ENCODE peak calls at places on chromosomes 2 and 18, in seven cellular contexts. D is right atrium auricular region, S is fibroblast of lung, Q is foreskin fibroblast, T is progenitor cell of endocrine pancreas, K is PC-3, O is A549. N is an unnamed sample.

GRCh38 chr2:58865436-58865835 is 624.3 kb upstream of the FANCL start:
- DNase-seq in D (no peak), S (no peak), Q (no peak), T (no peak), K (no peak), O (no peak), N (no peak)

GRCh38 chr2:239039479-239039861 is 191.6 kb downstream of the TWIST2 start:
- DNase-seq in D (no peak), S (no peak), Q (no peak), T (no peak), K (no peak), O (no peak), N (no peak)

GRCh38 chr18:49019446-49020045 is 68.8 kb upstream of the SMAD7 start:
- DNase-seq in D (no peak), S (peak), Q (no peak), T (no peak), K (no peak), O (no peak), N (no peak)

GRCh38 chr2:225501022-225501421 is 101.5 kb downstream of the NYAP2 start:
- DNase-seq in D (no peak), S (no peak), Q (no peak), T (no peak), K (no peak), O (no peak), N (no peak)

GRCh38 chr18:14942275-14942674 is 194.3 kb downstream of the ANKRD30B start:
- DNase-seq in D (no peak), S (no peak), Q (no peak), T (no peak), K (no peak), O (no peak), N (no peak)

GRCh38 chr2:16126141-16126968 is 186.0 kb downstream of the MYCN start:
- DNase-seq in D (peak), S (no peak), Q (no peak), T (no peak), K (peak), O (no peak), N (no peak)

GRCh38 chr2:30361751-30362394 is 85.2 kb upstream of the LCLAT1 start:
- DNase-seq in D (no peak), S (peak), Q (no peak), T (no peak), K (peak), O (no peak), N (no peak)

GRCh38 chr2:31267437-31268120 is 33.6 kb downstream of the EHD3 start:
- DNase-seq in D (no peak), S (no peak), Q (no peak), T (no peak), K (no peak), O (no peak), N (no peak)

GRCh38 chr18:55907352-55908045 is 319.5 kb upstream of the TCF4 start:
- DNase-seq in D (no peak), S (peak), Q (peak), T (no peak), K (peak), O (no peak), N (no peak)

GRCh38 chr2:61178603-61179545 is 16.9 kb downstream of the C2orf74 start:
- DNase-seq in D (no peak), S (peak), Q (peak), T (no peak), K (peak), O (no peak), N (no peak)

GRCh38 chr2:53131416-53131815 is 636.2 kb upstream of the CHAC2 start:
- DNase-seq in D (no peak), S (peak), Q (peak), T (no peak), K (peak), O (no peak), N (peak)

GRCh38 chr18:1062592-1062991 is 157.9 kb downstream of the ADCYAP1 start:
- DNase-seq in D (no peak), S (no peak), Q (no peak), T (no peak), K (no peak), O (peak), N (no peak)

GRCh38 chr2:143467011-143467410 is 337.8 kb downstream of the ARHGAP15 start:
- DNase-seq in D (no peak), S (no peak), Q (no peak), T (no peak), K (no peak), O (no peak), N (no peak)

GRCh38 chr2:240564191-240564570 is 4.0 kb downstream of the DUSP28 start:
- DNase-seq in D (peak), S (no peak), Q (no peak), T (no peak), K (no peak), O (no peak), N (no peak)

GRCh38 chr2:222862068-222862914 is 1.5 kb downstream of the ACSL3 start:
- DNase-seq in D (no peak), S (peak), Q (peak), T (no peak), K (peak), O (peak), N (no peak)

GRCh38 chr18:38493991-38494559 is 928.5 kb upstream of the CELF4 start:
- DNase-seq in D (no peak), S (no peak), Q (no peak), T (no peak), K (no peak), O (no peak), N (no peak)

GRCh38 chr2:212228651-212229253 is 309.9 kb downstream of the ERBB4 start:
- DNase-seq in D (no peak), S (peak), Q (peak), T (no peak), K (no peak), O (no peak), N (no peak)

GRCh38 chr2:43218221-43218549 is 8.2 kb downstream of the ZFP36L2 start:
- DNase-seq in D (no peak), S (peak), Q (peak), T (no peak), K (no peak), O (no peak), N (no peak)

GRCh38 chr2:29949042-29949441 is 27.7 kb upstream of the ALK start:
- DNase-seq in D (no peak), S (no peak), Q (no peak), T (no peak), K (no peak), O (no peak), N (no peak)

GRCh38 chr18:41758534-41758933 is 196.5 kb upstream of the PIK3C3 start:
- DNase-seq in D (no peak), S (no peak), Q (no peak), T (no peak), K (no peak), O (no peak), N (no peak)

GRCh38 chr2:68368657-68369339 is 3.7 kb downstream of the PLEK start:
- DNase-seq in D (no peak), S (peak), Q (peak), T (no peak), K (peak), O (peak), N (peak)

GRCh38 chr18:39969813-39970494 is 1985.1 kb upstream of the PIK3C3 start:
- DNase-seq in D (no peak), S (peak), Q (peak), T (no peak), K (no peak), O (no peak), N (no peak)

GRCh38 chr2:127636248-127637235 is 9.4 kb upstream of the GPR17 start:
- DNase-seq in D (no peak), S (no peak), Q (no peak), T (no peak), K (no peak), O (no peak), N (no peak)

GRCh38 chr2:219603784-219604183 is 6.1 kb downstream of the STK11IP start:
- DNase-seq in D (no peak), S (no peak), Q (no peak), T (no peak), K (no peak), O (no peak), N (no peak)

GRCh38 chr18:55912919-55913318 is 324.9 kb upstream of the TCF4 start:
- DNase-seq in D (no peak), S (no peak), Q (no peak), T (no peak), K (no peak), O (no peak), N (no peak)

GRCh38 chr2:138767101-138767500 is 13.1 kb downstream of the NXPH2 start:
- DNase-seq in D (no peak), S (no peak), Q (no peak), T (no peak), K (no peak), O (no peak), N (no peak)

GRCh38 chr2:31937741-31938140 is 73.1 kb downstream of the MEMO1 start:
- DNase-seq in D (no peak), S (peak), Q (peak), T (no peak), K (no peak), O (no peak), N (peak)

GRCh38 chr18:22710628-22711380 is 222.3 kb upstream of the RBBP8 start:
- DNase-seq in D (peak), S (peak), Q (peak), T (no peak), K (peak), O (peak), N (no peak)

GRCh38 chr2:233217892-233218377 is 33.5 kb upstream of the ATG16L1 start:
- DNase-seq in D (no peak), S (no peak), Q (no peak), T (no peak), K (no peak), O (peak), N (no peak)

GRCh38 chr2:26988165-26988879 is 17.9 kb downstream of the MAPRE3 start:
- DNase-seq in D (no peak), S (peak), Q (peak), T (no peak), K (no peak), O (no peak), N (peak)

GRCh38 chr2:10900216-10901109 is 11.3 kb upstream of the KCNF1 start:
- DNase-seq in D (no peak), S (no peak), Q (no peak), T (no peak), K (peak), O (peak), N (no peak)

GRCh38 chr2:71930073-71930681 is 217.5 kb downstream of the CYP26B1 start:
- DNase-seq in D (no peak), S (no peak), Q (peak), T (no peak), K (peak), O (peak), N (no peak)

GRCh38 chr2:168816369-168816768 is 13.9 kb downstream of the NOSTRIN start:
- DNase-seq in D (no peak), S (peak), Q (peak), T (no peak), K (peak), O (peak), N (peak)

GRCh38 chr2:12733846-12734245 is 17.1 kb downstream of the TRIB2 start:
- DNase-seq in D (peak), S (no peak), Q (no peak), T (no peak), K (peak), O (no peak), N (no peak)

DNA sequence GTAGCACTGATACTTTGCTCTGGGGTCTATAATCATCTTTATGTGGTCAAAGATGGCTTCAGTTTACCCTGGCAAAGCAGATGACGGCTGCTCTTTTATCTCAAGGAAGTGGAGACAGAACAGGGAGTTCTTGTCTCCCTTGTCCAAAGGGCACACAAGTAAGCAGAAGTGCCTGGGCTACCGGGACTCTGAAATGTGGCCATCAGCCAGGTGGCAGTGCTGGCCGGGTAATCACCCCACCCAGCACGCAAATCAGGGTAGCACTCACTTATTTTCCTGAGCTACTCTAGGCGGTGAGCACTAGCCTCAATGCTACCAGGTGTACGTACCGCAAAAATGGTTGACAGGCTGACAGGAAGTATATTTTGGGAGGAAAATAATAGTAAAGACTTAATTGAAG is 119.7 kb upstream of the ETAA1 start:
- DNase-seq in D (no peak), S (no peak), Q (no peak), T (no peak), K (no peak), O (no peak), N (no peak)
- TF ChIP-seq CTCF in D (no peak), S (no peak), Q (no peak), T (no peak), K (no peak), O (no peak), N (no peak)

GRCh38 chr2:45169339-45170190 is 160.3 kb upstream of the SIX2 start:
- DNase-seq in D (no peak), S (no peak), Q (peak), T (peak), K (peak), O (peak), N (no peak)

GRCh38 chr2:45170191-45170975 is 161.1 kb upstream of the SIX2 start:
- DNase-seq in D (no peak), S (no peak), Q (no peak), T (no peak), K (no peak), O (no peak), N (no peak)

GRCh38 chr2:45167885-45168284 is 158.6 kb upstream of the SIX2 start:
- DNase-seq in D (no peak), S (no peak), Q (no peak), T (no peak), K (no peak), O (no peak), N (no peak)

GRCh38 chr2:45170976-45171514 is 161.8 kb upstream of the SIX2 start:
- DNase-seq in D (no peak), S (no peak), Q (peak), T (no peak), K (peak), O (no peak), N (no peak)

GRCh38 chr2:45168731-45169338 is 159.6 kb upstream of the SIX2 start:
- DNase-seq in D (no peak), S (no peak), Q (peak), T (no peak), K (peak), O (peak), N (no peak)
- TF ChIP-seq CTCF in D (no peak), S (no peak), Q (no peak), T (no peak), K (peak), O (no peak), N (no peak)

GRCh38 chr18:31660763-31661162 is 23.6 kb downstream of the B4GALT6 start:
- DNase-seq in D (no peak), S (no peak), Q (no peak), T (no peak), K (no peak), O (no peak), N (no peak)
- TF ChIP-seq CTCF in D (no peak), S (no peak), Q (no peak), T (no peak), K (no peak), O (no peak), N (no peak)

DNA sequence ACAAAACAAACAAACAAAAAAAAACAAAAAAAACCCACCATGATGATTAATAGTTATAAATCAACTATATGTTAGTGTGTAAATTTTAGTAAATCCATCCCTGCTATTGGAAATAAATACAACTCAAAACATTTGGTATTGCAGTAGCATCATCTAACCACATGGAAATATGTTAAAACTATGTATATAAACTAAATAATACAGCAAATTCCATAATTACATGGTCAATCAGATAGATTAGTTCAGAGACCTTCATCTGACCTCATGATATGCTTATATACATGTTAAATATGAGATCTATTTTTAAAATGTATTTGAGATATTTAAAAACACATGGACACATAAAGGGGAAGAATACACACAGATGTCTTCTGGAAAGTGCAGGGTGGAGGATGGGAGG is 384.2 kb downstream of the TMX3 start:
- DNase-seq in D (no peak), S (no peak), Q (no peak), T (no peak), K (no peak), O (no peak), N (no peak)
- TF ChIP-seq CTCF in D (no peak), S (no peak), Q (no peak), T (peak), K (peak), O (no peak), N (no peak)

DNA sequence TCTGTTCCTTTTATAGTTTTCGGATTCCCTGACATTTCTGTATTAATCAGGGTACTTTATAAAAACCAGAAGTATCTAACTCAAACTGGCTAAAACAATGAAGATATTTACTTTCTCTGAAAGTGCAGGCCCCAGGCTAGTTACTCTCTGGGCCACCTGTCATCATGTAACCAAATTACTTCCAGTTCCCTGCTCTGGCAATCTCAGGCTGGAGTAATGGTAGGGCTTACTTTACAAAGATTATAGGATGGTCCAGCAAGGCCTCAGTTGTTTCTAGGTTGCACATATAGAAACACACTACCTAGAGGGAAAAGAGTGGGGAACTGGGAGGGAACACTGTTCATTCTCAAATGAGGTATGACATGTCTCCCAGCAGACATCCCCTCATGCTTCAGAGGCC is 74.8 kb downstream of the CHST9 start:
- DNase-seq in D (no peak), S (no peak), Q (no peak), T (no peak), K (no peak), O (no peak), N (no peak)
- TF ChIP-seq CTCF in D (no peak), S (no peak), Q (no peak), T (no peak), K (no peak), O (no peak), N (no peak)

GRCh38 chr2:164696634-164697033 is 75.4 kb upstream of the GRB14 start:
- DNase-seq in D (no peak), S (no peak), Q (no peak), T (no peak), K (no peak), O (peak), N (no peak)
- TF ChIP-seq CTCF in D (no peak), S (no peak), Q (no peak), T (peak), K (no peak), O (peak), N (no peak)

DNA sequence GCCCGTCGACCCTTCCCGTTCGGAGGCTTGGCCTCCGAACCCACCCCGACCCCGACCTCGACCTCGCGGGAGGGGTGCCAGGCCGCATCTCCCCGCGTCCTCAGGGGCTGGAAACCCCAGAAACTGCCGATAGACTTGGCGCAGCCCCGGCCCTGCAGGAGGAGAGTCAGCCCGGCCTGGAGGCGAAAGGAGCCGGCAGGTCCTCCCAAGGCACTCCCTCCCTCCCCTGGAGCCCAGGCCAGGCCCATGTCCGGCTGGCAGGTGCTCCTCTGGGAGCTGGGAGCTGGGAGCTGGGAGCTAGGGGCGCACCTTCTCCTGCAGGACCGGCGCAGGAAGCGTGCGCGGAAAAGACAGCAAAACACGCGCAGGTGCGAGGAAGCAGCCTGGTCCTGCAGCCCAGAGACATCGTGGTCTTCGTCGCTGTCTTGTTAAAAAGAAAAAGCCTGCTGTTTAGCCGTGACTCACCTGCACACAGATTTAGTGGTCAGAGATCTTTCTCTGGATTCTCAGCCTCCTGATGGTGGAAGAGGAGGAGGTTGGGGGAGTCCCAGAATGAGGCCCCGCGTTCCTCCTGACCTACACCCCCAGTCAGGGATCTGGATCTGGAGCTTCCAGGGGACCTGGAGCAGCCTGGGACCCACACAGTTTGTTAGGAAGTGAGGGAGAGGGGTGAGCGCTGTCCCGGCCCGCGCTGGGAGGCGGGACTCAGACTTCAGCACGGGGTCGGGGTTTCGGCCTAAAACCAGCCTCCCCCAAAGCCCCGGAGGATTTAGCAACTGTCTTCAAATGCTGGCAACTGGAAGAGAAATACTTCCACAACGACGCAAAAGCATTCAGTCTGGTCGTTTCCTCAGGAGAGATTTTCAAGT is 702 bp upstream of the MBP start:
- DNase-seq in D (no peak), S (no peak), Q (no peak), T (peak), K (peak), O (no peak), N (no peak)
- TF ChIP-seq CTCF in D (no peak), S (no peak), Q (no peak), T (no peak), K (no peak), O (no peak), N (no peak)

GRCh38 chr2:236308855-236309668 is 44.9 kb upstream of the ASB18 start:
- DNase-seq in D (no peak), S (no peak), Q (no peak), T (no peak), K (peak), O (no peak), N (no peak)

GRCh38 chr2:236306825-236307540 is 42.8 kb upstream of the ASB18 start:
- DNase-seq in D (peak), S (no peak), Q (no peak), T (no peak), K (no peak), O (no peak), N (no peak)

GRCh38 chr2:236305964-236306605 is 41.9 kb upstream of the ASB18 start:
- DNase-seq in D (no peak), S (no peak), Q (no peak), T (no peak), K (no peak), O (no peak), N (no peak)

GRCh38 chr2:236311286-236311685 is 47.1 kb upstream of the ASB18 start:
- DNase-seq in D (no peak), S (no peak), Q (no peak), T (no peak), K (no peak), O (no peak), N (no peak)

DNA sequence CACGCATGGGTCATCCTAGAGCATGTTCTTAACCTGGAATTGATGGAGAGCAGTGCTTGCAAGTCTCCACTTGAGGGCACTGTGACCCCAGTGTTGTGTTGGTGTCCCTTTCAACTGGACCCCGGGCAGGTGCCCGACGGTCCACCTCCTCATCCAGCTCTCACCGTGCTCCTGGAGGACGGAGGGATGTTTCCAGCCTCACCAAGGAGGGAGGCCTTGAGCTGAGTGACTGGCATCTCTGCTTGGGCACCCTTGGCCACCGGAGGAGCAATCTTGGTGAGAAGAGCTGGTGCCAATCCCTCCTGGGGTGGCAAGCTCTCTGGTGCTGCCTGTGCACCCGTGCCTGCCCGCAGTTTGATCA is 45.4 kb upstream of the ASB18 start:
- DNase-seq in D (no peak), S (peak), Q (no peak), T (peak), K (no peak), O (peak), N (no peak)
- TF ChIP-seq CTCF in D (no peak), S (no peak), Q (peak), T (peak), K (peak), O (peak), N (no peak)